ENCODE peak calls at places on chromosomes 3 and 15, in nine cellular contexts. One of them, this sample, is unnamed.

GRCh38 chr3:174325834-174326705 is 533.1 kb upstream of the NAALADL2 start:
- DNase-seq in fibroblast of mammary gland: peak
- DNase-seq in NB4: no peak
- DNase-seq in cardiac fibroblast: peak
- DNase-seq in mesothelial cell of epicardium: no peak
- DNase-seq in left ventricle myocardium inferior: no peak
- DNase-seq in endothelial cell: no peak
- DNase-seq in suprapubic skin: no peak
- DNase-seq in glutamatergic neuron: no peak
- DNase-seq in this sample: no peak

GRCh38 chr15:72474912-72475601 is 927 bp downstream of the ARIH1 start:
- DNase-seq in fibroblast of mammary gland: peak
- DNase-seq in NB4: peak
- DNase-seq in cardiac fibroblast: peak
- DNase-seq in mesothelial cell of epicardium: peak
- DNase-seq in left ventricle myocardium inferior: peak
- DNase-seq in endothelial cell: peak
- DNase-seq in suprapubic skin: peak
- DNase-seq in glutamatergic neuron: peak
- DNase-seq in this sample: peak

GRCh38 chr3:155154255-155154654 is 74.1 kb downstream of the MME start:
- DNase-seq in fibroblast of mammary gland: no peak
- DNase-seq in NB4: no peak
- DNase-seq in cardiac fibroblast: no peak
- DNase-seq in mesothelial cell of epicardium: no peak
- DNase-seq in left ventricle myocardium inferior: no peak
- DNase-seq in endothelial cell: no peak
- DNase-seq in suprapubic skin: no peak
- DNase-seq in glutamatergic neuron: no peak
- DNase-seq in this sample: no peak

GRCh38 chr3:32226875-32227500 is 11.5 kb upstream of the CMTM8 start:
- DNase-seq in fibroblast of mammary gland: peak
- DNase-seq in NB4: no peak
- DNase-seq in cardiac fibroblast: peak
- DNase-seq in mesothelial cell of epicardium: no peak
- DNase-seq in left ventricle myocardium inferior: no peak
- DNase-seq in endothelial cell: no peak
- DNase-seq in suprapubic skin: no peak
- DNase-seq in glutamatergic neuron: no peak
- DNase-seq in this sample: no peak

GRCh38 chr3:172216267-172216666 is 176.9 kb downstream of the FNDC3B start:
- DNase-seq in fibroblast of mammary gland: no peak
- DNase-seq in NB4: no peak
- DNase-seq in cardiac fibroblast: no peak
- DNase-seq in mesothelial cell of epicardium: no peak
- DNase-seq in left ventricle myocardium inferior: no peak
- DNase-seq in endothelial cell: no peak
- DNase-seq in suprapubic skin: no peak
- DNase-seq in glutamatergic neuron: no peak
- DNase-seq in this sample: no peak

GRCh38 chr3:63043631-63044030 is 168.4 kb upstream of the CADPS start:
- DNase-seq in fibroblast of mammary gland: peak
- DNase-seq in NB4: no peak
- DNase-seq in cardiac fibroblast: no peak
- DNase-seq in mesothelial cell of epicardium: no peak
- DNase-seq in left ventricle myocardium inferior: no peak
- DNase-seq in endothelial cell: no peak
- DNase-seq in suprapubic skin: no peak
- DNase-seq in glutamatergic neuron: no peak
- DNase-seq in this sample: no peak

GRCh38 chr3:163916596-163917560 is 1161.4 kb downstream of the SI start:
- DNase-seq in fibroblast of mammary gland: no peak
- DNase-seq in NB4: peak
- DNase-seq in cardiac fibroblast: no peak
- DNase-seq in mesothelial cell of epicardium: no peak
- DNase-seq in left ventricle myocardium inferior: no peak
- DNase-seq in endothelial cell: peak
- DNase-seq in suprapubic skin: no peak
- DNase-seq in glutamatergic neuron: no peak
- DNase-seq in this sample: no peak

GRCh38 chr3:86954751-86955150 is 36.2 kb downstream of the VGLL3 start:
- DNase-seq in fibroblast of mammary gland: peak
- DNase-seq in NB4: no peak
- DNase-seq in cardiac fibroblast: no peak
- DNase-seq in mesothelial cell of epicardium: no peak
- DNase-seq in left ventricle myocardium inferior: no peak
- DNase-seq in endothelial cell: no peak
- DNase-seq in suprapubic skin: no peak
- DNase-seq in glutamatergic neuron: no peak
- DNase-seq in this sample: no peak

GRCh38 chr3:37179144-37179967 is 5.0 kb upstream of the LRRFIP2 start:
- DNase-seq in fibroblast of mammary gland: no peak
- DNase-seq in NB4: no peak
- DNase-seq in cardiac fibroblast: no peak
- DNase-seq in mesothelial cell of epicardium: no peak
- DNase-seq in left ventricle myocardium inferior: no peak
- DNase-seq in endothelial cell: no peak
- DNase-seq in suprapubic skin: no peak
- DNase-seq in glutamatergic neuron: no peak
- DNase-seq in this sample: no peak

GRCh38 chr3:9196009-9196408 is 53.4 kb downstream of the SRGAP3 start:
- DNase-seq in fibroblast of mammary gland: no peak
- DNase-seq in NB4: no peak
- DNase-seq in cardiac fibroblast: no peak
- DNase-seq in mesothelial cell of epicardium: no peak
- DNase-seq in left ventricle myocardium inferior: no peak
- DNase-seq in endothelial cell: no peak
- DNase-seq in suprapubic skin: no peak
- DNase-seq in glutamatergic neuron: peak
- DNase-seq in this sample: no peak

GRCh38 chr3:128287161-128287560 is 133.9 kb downstream of the EEFSEC start:
- DNase-seq in fibroblast of mammary gland: no peak
- DNase-seq in NB4: no peak
- DNase-seq in cardiac fibroblast: no peak
- DNase-seq in mesothelial cell of epicardium: no peak
- DNase-seq in left ventricle myocardium inferior: no peak
- DNase-seq in endothelial cell: no peak
- DNase-seq in suprapubic skin: no peak
- DNase-seq in glutamatergic neuron: no peak
- DNase-seq in this sample: no peak

GRCh38 chr3:194282436-194283122 is 68.5 kb downstream of the CPN2 start:
- DNase-seq in fibroblast of mammary gland: no peak
- DNase-seq in NB4: no peak
- DNase-seq in cardiac fibroblast: no peak
- DNase-seq in mesothelial cell of epicardium: no peak
- DNase-seq in left ventricle myocardium inferior: no peak
- DNase-seq in endothelial cell: no peak
- DNase-seq in suprapubic skin: peak
- DNase-seq in glutamatergic neuron: peak
- DNase-seq in this sample: peak

GRCh38 chr15:26157081-26157480 is 294.0 kb upstream of the ATP10A start:
- DNase-seq in fibroblast of mammary gland: no peak
- DNase-seq in NB4: no peak
- DNase-seq in cardiac fibroblast: no peak
- DNase-seq in mesothelial cell of epicardium: no peak
- DNase-seq in left ventricle myocardium inferior: no peak
- DNase-seq in endothelial cell: no peak
- DNase-seq in suprapubic skin: no peak
- DNase-seq in glutamatergic neuron: no peak
- DNase-seq in this sample: no peak

GRCh38 chr3:10011644-10012043 is 14.6 kb upstream of the FANCD2 start:
- DNase-seq in fibroblast of mammary gland: no peak
- DNase-seq in NB4: no peak
- DNase-seq in cardiac fibroblast: no peak
- DNase-seq in mesothelial cell of epicardium: no peak
- DNase-seq in left ventricle myocardium inferior: no peak
- DNase-seq in endothelial cell: no peak
- DNase-seq in suprapubic skin: no peak
- DNase-seq in glutamatergic neuron: no peak
- DNase-seq in this sample: no peak

GRCh38 chr3:128484404-128485282 is 8.4 kb downstream of the GATA2 start:
- DNase-seq in fibroblast of mammary gland: no peak
- DNase-seq in NB4: no peak
- DNase-seq in cardiac fibroblast: no peak
- DNase-seq in mesothelial cell of epicardium: no peak
- DNase-seq in left ventricle myocardium inferior: no peak
- DNase-seq in endothelial cell: no peak
- DNase-seq in suprapubic skin: no peak
- DNase-seq in glutamatergic neuron: peak
- DNase-seq in this sample: no peak

GRCh38 chr15:55990986-55991385 is 2.4 kb downstream of the NEDD4 start:
- DNase-seq in fibroblast of mammary gland: no peak
- DNase-seq in NB4: no peak
- DNase-seq in cardiac fibroblast: no peak
- DNase-seq in mesothelial cell of epicardium: no peak
- DNase-seq in left ventricle myocardium inferior: no peak
- DNase-seq in endothelial cell: no peak
- DNase-seq in suprapubic skin: no peak
- DNase-seq in glutamatergic neuron: no peak
- DNase-seq in this sample: no peak
- TF ChIP-seq CTCF in fibroblast of mammary gland: no peak
- TF ChIP-seq CTCF in NB4: no peak
- TF ChIP-seq CTCF in cardiac fibroblast: no peak
- TF ChIP-seq CTCF in mesothelial cell of epicardium: no peak
- TF ChIP-seq CTCF in left ventricle myocardium inferior: no peak
- TF ChIP-seq CTCF in endothelial cell: no peak
- TF ChIP-seq CTCF in suprapubic skin: no peak
- TF ChIP-seq CTCF in glutamatergic neuron: no peak
- TF ChIP-seq CTCF in this sample: no peak

DNA sequence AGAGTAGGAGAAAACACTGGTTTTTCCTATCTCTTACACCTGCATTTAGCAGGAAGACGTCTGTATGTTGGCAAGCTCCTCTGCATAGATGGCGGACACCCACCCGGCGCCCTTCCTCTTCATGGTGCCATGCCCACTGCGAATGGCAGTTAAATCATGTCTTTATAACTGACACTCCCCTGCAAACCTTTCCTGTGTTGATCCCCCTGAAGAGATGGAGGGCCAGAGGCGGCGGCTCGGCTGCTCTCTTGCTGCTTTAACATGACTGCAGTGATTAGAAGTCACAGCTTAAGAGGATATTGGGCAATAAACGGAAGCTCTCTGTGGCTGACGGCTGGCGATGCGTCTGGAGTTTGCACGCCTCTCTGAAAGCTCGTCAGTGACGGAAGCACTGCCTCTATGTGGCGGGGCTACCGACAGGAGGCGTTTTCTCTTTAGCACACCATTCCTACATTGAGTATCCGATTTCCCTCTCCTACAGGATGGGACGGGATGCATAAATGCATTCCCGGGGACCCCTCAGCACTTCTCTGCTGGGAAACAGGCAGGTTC is 25.5 kb upstream of the SNRPA1 start:
- DNase-seq in fibroblast of mammary gland: peak
- DNase-seq in NB4: peak
- DNase-seq in cardiac fibroblast: peak
- DNase-seq in mesothelial cell of epicardium: no peak
- DNase-seq in left ventricle myocardium inferior: peak
- DNase-seq in endothelial cell: peak
- DNase-seq in suprapubic skin: no peak
- DNase-seq in glutamatergic neuron: no peak
- DNase-seq in this sample: no peak
- TF ChIP-seq CTCF in fibroblast of mammary gland: no peak
- TF ChIP-seq CTCF in NB4: peak
- TF ChIP-seq CTCF in cardiac fibroblast: peak
- TF ChIP-seq CTCF in mesothelial cell of epicardium: no peak
- TF ChIP-seq CTCF in left ventricle myocardium inferior: no peak
- TF ChIP-seq CTCF in endothelial cell: no peak
- TF ChIP-seq CTCF in suprapubic skin: no peak
- TF ChIP-seq CTCF in glutamatergic neuron: no peak
- TF ChIP-seq CTCF in this sample: no peak

GRCh38 chr3:156981005-156981404 is 154.9 kb downstream of the LEKR1 start:
- DNase-seq in fibroblast of mammary gland: peak
- DNase-seq in NB4: no peak
- DNase-seq in cardiac fibroblast: no peak
- DNase-seq in mesothelial cell of epicardium: no peak
- DNase-seq in left ventricle myocardium inferior: no peak
- DNase-seq in endothelial cell: no peak
- DNase-seq in suprapubic skin: no peak
- DNase-seq in glutamatergic neuron: no peak
- DNase-seq in this sample: no peak

GRCh38 chr3:156985689-156986088 is 159.5 kb downstream of the LEKR1 start:
- DNase-seq in fibroblast of mammary gland: no peak
- DNase-seq in NB4: no peak
- DNase-seq in cardiac fibroblast: no peak
- DNase-seq in mesothelial cell of epicardium: no peak
- DNase-seq in left ventricle myocardium inferior: no peak
- DNase-seq in endothelial cell: no peak
- DNase-seq in suprapubic skin: no peak
- DNase-seq in glutamatergic neuron: no peak
- DNase-seq in this sample: no peak

GRCh38 chr3:156978471-156978961 is 152.4 kb downstream of the LEKR1 start:
- DNase-seq in fibroblast of mammary gland: peak
- DNase-seq in NB4: peak
- DNase-seq in cardiac fibroblast: no peak
- DNase-seq in mesothelial cell of epicardium: no peak
- DNase-seq in left ventricle myocardium inferior: no peak
- DNase-seq in endothelial cell: no peak
- DNase-seq in suprapubic skin: no peak
- DNase-seq in glutamatergic neuron: no peak
- DNase-seq in this sample: no peak

GRCh38 chr3:156987946-156988345 is 161.8 kb downstream of the LEKR1 start:
- DNase-seq in fibroblast of mammary gland: no peak
- DNase-seq in NB4: no peak
- DNase-seq in cardiac fibroblast: no peak
- DNase-seq in mesothelial cell of epicardium: no peak
- DNase-seq in left ventricle myocardium inferior: no peak
- DNase-seq in endothelial cell: no peak
- DNase-seq in suprapubic skin: no peak
- DNase-seq in glutamatergic neuron: no peak
- DNase-seq in this sample: no peak

DNA sequence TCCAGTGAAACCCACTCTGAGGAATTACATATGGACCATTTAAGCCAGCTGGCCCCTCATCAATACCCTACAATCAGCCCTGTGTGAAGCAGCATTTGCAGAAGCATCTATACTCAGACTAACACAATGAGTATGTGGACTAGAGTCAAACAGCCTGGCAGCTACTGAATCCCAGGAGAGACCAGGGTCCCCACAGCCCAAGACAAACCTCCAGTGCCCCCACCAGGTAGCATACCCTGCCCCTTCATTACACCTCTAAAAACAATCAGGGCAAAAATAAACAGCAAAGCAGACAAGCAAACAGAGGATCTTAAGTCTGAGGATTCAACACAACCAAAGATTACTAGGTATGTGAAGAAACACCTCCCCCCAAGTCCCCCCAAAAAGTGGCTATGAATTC is 157.4 kb downstream of the LEKR1 start:
- DNase-seq in fibroblast of mammary gland: no peak
- DNase-seq in NB4: peak
- DNase-seq in cardiac fibroblast: no peak
- DNase-seq in mesothelial cell of epicardium: no peak
- DNase-seq in left ventricle myocardium inferior: no peak
- DNase-seq in endothelial cell: no peak
- DNase-seq in suprapubic skin: no peak
- DNase-seq in glutamatergic neuron: no peak
- DNase-seq in this sample: no peak
- TF ChIP-seq CTCF in fibroblast of mammary gland: no peak
- TF ChIP-seq CTCF in NB4: no peak
- TF ChIP-seq CTCF in cardiac fibroblast: no peak
- TF ChIP-seq CTCF in mesothelial cell of epicardium: no peak
- TF ChIP-seq CTCF in left ventricle myocardium inferior: no peak
- TF ChIP-seq CTCF in endothelial cell: no peak
- TF ChIP-seq CTCF in suprapubic skin: no peak
- TF ChIP-seq CTCF in glutamatergic neuron: no peak
- TF ChIP-seq CTCF in this sample: no peak

GRCh38 chr3:171049831-171050444 is 23.4 kb upstream of the SLC2A2 start:
- DNase-seq in fibroblast of mammary gland: peak
- DNase-seq in NB4: peak
- DNase-seq in cardiac fibroblast: peak
- DNase-seq in mesothelial cell of epicardium: no peak
- DNase-seq in left ventricle myocardium inferior: peak
- DNase-seq in endothelial cell: peak
- DNase-seq in suprapubic skin: no peak
- DNase-seq in glutamatergic neuron: peak
- DNase-seq in this sample: no peak
- TF ChIP-seq CTCF in fibroblast of mammary gland: peak
- TF ChIP-seq CTCF in NB4: peak
- TF ChIP-seq CTCF in cardiac fibroblast: peak
- TF ChIP-seq CTCF in mesothelial cell of epicardium: peak
- TF ChIP-seq CTCF in left ventricle myocardium inferior: peak
- TF ChIP-seq CTCF in endothelial cell: peak
- TF ChIP-seq CTCF in suprapubic skin: peak
- TF ChIP-seq CTCF in glutamatergic neuron: peak
- TF ChIP-seq CTCF in this sample: no peak